ENCODE peak calls at places on chromosomes 11 and 22, in nine cellular contexts. R is EH; S is anterior cingulate cortex; T is stimulated activated CD4-positive, alpha-beta T cell treated with anti-CD3 and anti-CD28 coated beads, Interleukin-4, amount 100 ng/mL, for 48 hours; P is fibroblast of the aortic adventitia; G is right lobe of liver; K is HTR-8/SVneo; U is lower leg skin; J is prostate gland. Q is an unnamed sample.

GRCh38 chr11:124875943-124876817 is 10.9 kb downstream of the ROBO3 start:
- DNase-seq in K (peak), G (peak), U (peak), P (peak), S (peak), T (peak), R (peak), J (peak), Q (peak)

GRCh38 chr11:73478737-73479347 is 102.6 kb downstream of the RELT start:
- DNase-seq in P (peak), J (no peak), T (no peak), G (no peak), R (peak), S (no peak), K (peak), U (no peak), Q (no peak)

GRCh38 chr11:95297680-95298452 is 66.9 kb upstream of the SESN3 start:
- DNase-seq in R (no peak), J (no peak), S (no peak), K (no peak), T (no peak), G (no peak), U (no peak), P (no peak), Q (no peak)

GRCh38 chr22:27318516-27318915 is 483.0 kb downstream of the MN1 start:
- DNase-seq in K (no peak), J (no peak), U (peak), S (no peak), T (no peak), P (peak), G (no peak), R (peak), Q (no peak)

GRCh38 chr11:128687321-128687720 is 6.6 kb upstream of the FLI1 start:
- DNase-seq in T (no peak), R (peak), K (no peak), P (no peak), J (no peak), S (no peak), G (peak), U (no peak), Q (no peak)

GRCh38 chr22:23688121-23688520 is 2.7 kb upstream of the RGL4 start:
- DNase-seq in P (no peak), U (no peak), T (no peak), K (no peak), S (no peak), G (no peak), R (no peak), J (no peak), Q (peak)

GRCh38 chr11:102410382-102410784 is 42.2 kb downstream of the TMEM123 start:
- DNase-seq in T (no peak), P (peak), S (no peak), J (no peak), R (peak), G (no peak), U (no peak), K (no peak), Q (no peak)

GRCh38 chr11:120482149-120482548 is 29.4 kb upstream of the GRIK4 start:
- DNase-seq in R (peak), P (no peak), U (no peak), J (no peak), K (no peak), S (no peak), T (no peak), G (no peak), Q (no peak)

GRCh38 chr11:73308003-73308962 is at the start of gene ARHGEF17:
- DNase-seq in R (peak), G (peak), T (peak), U (peak), S (peak), J (peak), P (peak), K (peak), Q (peak)

GRCh38 chr11:8090756-8091155 is 9.7 kb downstream of the TUB start:
- DNase-seq in G (no peak), U (no peak), T (peak), R (peak), K (peak), J (no peak), S (no peak), P (peak), Q (peak)

GRCh38 chr11:13297917-13298356 is 20.3 kb downstream of the BMAL1 start:
- DNase-seq in U (no peak), P (no peak), J (no peak), S (no peak), R (no peak), K (no peak), G (peak), T (no peak), Q (no peak)

GRCh38 chr22:49255154-49255553 is 572.5 kb downstream of the BRD1 start:
- DNase-seq in P (no peak), S (no peak), R (no peak), T (no peak), U (no peak), K (no peak), G (no peak), J (no peak), Q (peak)

GRCh38 chr11:1937616-1938342 is 9.4 kb upstream of the MRPL23 start:
- DNase-seq in S (no peak), U (no peak), R (no peak), K (no peak), P (no peak), J (no peak), T (no peak), G (peak), Q (no peak)

GRCh38 chr22:47395481-47395880 is 633.0 kb downstream of the TBC1D22A start:
- DNase-seq in R (no peak), J (no peak), S (no peak), G (peak), T (no peak), P (no peak), U (no peak), K (no peak), Q (peak)

GRCh38 chr11:33734441-33735165 is 1.6 kb downstream of the CD59 start:
- DNase-seq in P (peak), R (peak), J (no peak), U (no peak), T (no peak), S (no peak), G (no peak), K (no peak), Q (no peak)

GRCh38 chr11:85718991-85719807 is 33.2 kb upstream of the CCDC89 start:
- DNase-seq in U (peak), G (no peak), J (no peak), R (peak), P (peak), T (no peak), K (peak), S (peak), Q (no peak)

GRCh38 chr11:942853-943252 is 17.2 kb downstream of the AP2A2 start:
- DNase-seq in K (no peak), P (peak), G (no peak), T (no peak), J (no peak), R (peak), S (no peak), U (no peak), Q (no peak)

GRCh38 chr11:128568166-128568778 is 19.1 kb downstream of the ETS1 start:
- DNase-seq in K (no peak), S (no peak), J (no peak), T (no peak), G (peak), U (no peak), P (no peak), R (no peak), Q (no peak)